ENCODE peak calls at places on chromosomes 11 and 22, in seven cellular contexts. R, U, Q, B, K, L and S are unnamed samples.

GRCh38 chr11:123145220-123145619 is 49.8 kb downstream of the CLMP start:
- DNase-seq in R (no peak), U (peak; percentile 73), Q (no peak), B (no peak), K (no peak), L (peak; percentile 91), S (no peak)

GRCh38 chr22:32852346-32853251 is 51.1 kb downstream of the TIMP3 start:
- DNase-seq in R (peak; percentile 86), U (no peak), Q (no peak), B (no peak), K (no peak), L (peak; percentile 72), S (no peak)

GRCh38 chr22:18147791-18148507 is 2.0 kb upstream of the USP18 start:
- DNase-seq in R (no peak), U (no peak), Q (no peak), B (no peak), K (no peak), L (no peak), S (no peak)

GRCh38 chr11:88421530-88421929 is 84.0 kb upstream of the CTSC start:
- DNase-seq in R (no peak), U (no peak), Q (no peak), B (no peak), K (no peak), L (peak; percentile 66), S (no peak)

GRCh38 chr11:763073-763463 is 14.2 kb downstream of the GATD1 start:
- DNase-seq in R (no peak), U (no peak), Q (peak; percentile 73), B (peak; percentile 72), K (no peak), L (no peak), S (no peak)

GRCh38 chr11:121564948-121565684 is 112.3 kb upstream of the SORL1-AS1 start:
- DNase-seq in R (no peak), U (no peak), Q (no peak), B (no peak), K (no peak), L (no peak), S (no peak)

GRCh38 chr11:124799384-124800225 is 601 bp downstream of the MSANTD2 start:
- DNase-seq in R (peak; percentile 72), U (no peak), Q (peak; percentile 90), B (peak; percentile 41), K (peak; percentile 71), L (peak; percentile 19), S (peak; percentile 90)

GRCh38 chr11:125946712-125947418 is 1.0 kb downstream of the VSIG10L2 start:
- DNase-seq in R (peak; percentile 59), U (no peak), Q (no peak), B (no peak), K (no peak), L (no peak), S (no peak)

GRCh38 chr11:36233226-36233625 is 56.0 kb downstream of the COMMD9 start:
- DNase-seq in R (no peak), U (no peak), Q (no peak), B (no peak), K (no peak), L (peak; percentile 90), S (no peak)

GRCh38 chr11:35337136-35337918 is 82.0 kb downstream of the SLC1A2 start:
- DNase-seq in R (no peak), U (peak; percentile 97), Q (no peak), B (no peak), K (no peak), L (peak; percentile 95), S (no peak)

GRCh38 chr22:38940985-38941384 is 16.4 kb upstream of the APOBEC3A start:
- DNase-seq in R (no peak), U (no peak), Q (no peak), B (no peak), K (no peak), L (peak; percentile 16), S (no peak)

GRCh38 chr22:46366801-46367706 is 31.5 kb downstream of the TRMU start:
- DNase-seq in R (no peak), U (no peak), Q (peak; percentile 77), B (peak; percentile 59), K (peak; percentile 63), L (no peak), S (peak; percentile 80)

GRCh38 chr11:41659990-41660389 is 200.5 kb upstream of the LRRC4C start:
- DNase-seq in R (no peak), U (no peak), Q (no peak), B (no peak), K (no peak), L (no peak), S (no peak)

GRCh38 chr22:29011868-29012428 is 49.7 kb downstream of the C22orf31 start:
- DNase-seq in R (no peak), U (no peak), Q (no peak), B (peak; percentile 32), K (no peak), L (no peak), S (no peak)

DNA sequence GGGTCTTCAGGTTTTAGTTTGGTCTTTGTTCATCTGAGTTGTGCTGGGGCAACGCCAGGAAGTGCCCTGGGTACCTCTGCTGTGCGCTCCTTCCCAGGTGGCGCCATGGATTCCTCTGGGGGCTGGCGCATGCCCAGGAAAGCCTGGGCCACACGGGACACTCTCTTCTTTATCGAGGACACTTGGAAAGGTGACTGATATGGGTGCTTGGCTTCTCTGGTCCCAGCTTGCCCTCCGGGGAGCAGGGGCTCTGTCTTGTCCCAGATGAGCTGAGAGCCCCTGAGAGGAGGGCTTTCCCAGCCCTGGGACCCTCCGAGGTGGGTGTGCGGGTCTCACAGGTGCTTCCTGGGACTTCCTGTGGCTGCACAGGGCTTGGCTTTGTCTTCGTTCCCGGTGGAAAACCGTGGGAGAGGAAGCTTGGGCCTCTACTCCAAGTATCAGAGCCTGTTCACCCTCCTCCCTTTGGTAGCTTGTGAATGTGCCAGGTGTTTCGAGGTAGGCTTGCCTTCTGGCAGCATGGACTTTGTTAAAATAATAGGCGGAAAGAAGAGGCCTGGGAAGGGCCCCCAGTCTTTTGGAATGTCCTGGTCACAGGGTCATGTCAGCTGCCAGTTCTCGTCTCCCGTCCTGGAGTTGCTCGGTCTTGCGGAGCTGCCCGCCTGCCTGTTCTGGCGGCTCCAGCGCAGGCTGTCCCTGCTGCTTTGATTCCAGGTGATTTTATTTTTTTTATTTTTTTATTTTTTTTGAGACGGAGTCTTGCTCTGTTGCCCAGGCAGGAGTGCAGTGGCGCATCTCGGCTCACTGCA is 10.1 kb upstream of the NEAT1 start:
- DNase-seq in R (peak; percentile 62), U (no peak), Q (peak; percentile 53), B (no peak), K (no peak), L (no peak), S (peak; percentile 59)
- H3K9me3 ChIP-seq in R (no peaks in the 10 kb centered on the region), U (no peaks in the 10 kb centered on the region), Q (no peaks in the 10 kb centered on the region), B (no peaks in the 10 kb centered on the region), K (no peaks in the 10 kb centered on the region), L (no peaks in the 10 kb centered on the region), S (no peaks in the 10 kb centered on the region)

GRCh38 chr22:48177591-48177990 is 1415.1 kb downstream of the TBC1D22A start:
- DNase-seq in R (no peak), U (no peak), Q (no peak), B (no peak), K (no peak), L (no peak), S (no peak)
- H3K9me3 ChIP-seq in R (no peaks in the 10 kb centered on the region), U (no peaks in the 10 kb centered on the region), Q (no peaks in the 10 kb centered on the region), B (no peaks in the 10 kb centered on the region), K (no peaks in the 10 kb centered on the region), L (no peaks in the 10 kb centered on the region), S (no peaks in the 10 kb centered on the region)

GRCh38 chr11:91979775-91980174 is 244.8 kb upstream of the FAT3 start:
- DNase-seq in R (no peak), U (no peak), Q (no peak), B (no peak), K (no peak), L (no peak), S (no peak)
- H3K9me3 ChIP-seq in R (no peaks in the 10 kb centered on the region), U (no peaks in the 10 kb centered on the region), Q (no peaks in the 10 kb centered on the region), B (no peaks in the 10 kb centered on the region), K (no peaks in the 10 kb centered on the region), L (no peaks in the 10 kb centered on the region), S (peaks cover 13% of the 10 kb centered on the region)

DNA sequence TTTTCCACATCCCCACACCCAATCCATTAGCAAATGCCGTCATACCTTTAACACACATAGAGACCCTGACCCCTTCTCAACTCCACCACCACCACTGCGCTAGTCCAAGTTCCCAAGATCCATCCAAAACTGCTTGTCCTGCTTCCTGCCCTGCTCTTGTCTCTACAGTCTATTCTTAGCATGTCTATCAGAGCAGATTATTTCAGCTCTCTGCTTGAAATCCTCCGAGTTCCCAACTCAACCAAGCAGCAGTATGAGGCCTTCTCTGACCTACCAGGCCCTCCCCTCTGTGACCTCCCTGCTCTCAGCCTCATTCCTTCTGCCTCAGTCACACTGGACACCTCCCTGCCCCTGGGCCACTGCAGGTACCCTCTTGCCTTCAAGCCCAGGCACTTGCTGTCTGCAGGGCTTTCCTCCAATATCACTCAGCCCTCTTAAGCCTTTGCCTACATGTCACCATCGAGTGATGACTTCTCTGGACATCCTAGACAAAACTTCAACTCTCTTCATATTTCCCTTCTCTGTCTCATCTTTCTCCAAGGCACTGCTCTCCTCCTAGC is 134.6 kb downstream of the SPATA19 start:
- DNase-seq in R (no peak), U (no peak), Q (no peak), B (no peak), K (peak; percentile 32), L (no peak), S (no peak)
- H3K9me3 ChIP-seq in R (no peaks in the 10 kb centered on the region), U (no peaks in the 10 kb centered on the region), Q (no peaks in the 10 kb centered on the region), B (no peaks in the 10 kb centered on the region), K (no peaks in the 10 kb centered on the region), L (no peaks in the 10 kb centered on the region), S (no peaks in the 10 kb centered on the region)

DNA sequence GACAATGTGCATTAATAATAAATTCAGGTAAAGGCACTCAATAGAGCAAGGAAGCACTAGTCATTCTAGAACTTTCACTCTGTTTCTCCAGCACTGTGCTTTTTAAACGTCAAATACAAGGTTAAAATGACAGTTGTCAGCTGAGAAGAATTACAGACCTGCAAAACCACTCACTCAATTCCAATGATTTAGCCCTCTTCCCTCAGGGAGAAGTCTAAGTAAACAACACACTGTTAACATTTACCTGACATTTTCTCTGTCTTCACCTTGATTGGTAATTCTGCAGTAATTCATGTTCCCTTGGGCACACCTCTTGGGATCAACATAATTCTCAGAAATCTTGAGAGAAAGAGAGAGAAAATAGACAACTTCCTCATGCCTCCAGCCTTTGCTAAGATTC is 517.0 kb upstream of the FAT3 start:
- DNase-seq in R (no peak), U (no peak), Q (no peak), B (no peak), K (no peak), L (no peak), S (no peak)
- H3K9me3 ChIP-seq in R (no peaks in the 10 kb centered on the region), U (no peaks in the 10 kb centered on the region), Q (no peaks in the 10 kb centered on the region), B (no peaks in the 10 kb centered on the region), K (no peaks in the 10 kb centered on the region), L (no peaks in the 10 kb centered on the region), S (no peaks in the 10 kb centered on the region)

DNA sequence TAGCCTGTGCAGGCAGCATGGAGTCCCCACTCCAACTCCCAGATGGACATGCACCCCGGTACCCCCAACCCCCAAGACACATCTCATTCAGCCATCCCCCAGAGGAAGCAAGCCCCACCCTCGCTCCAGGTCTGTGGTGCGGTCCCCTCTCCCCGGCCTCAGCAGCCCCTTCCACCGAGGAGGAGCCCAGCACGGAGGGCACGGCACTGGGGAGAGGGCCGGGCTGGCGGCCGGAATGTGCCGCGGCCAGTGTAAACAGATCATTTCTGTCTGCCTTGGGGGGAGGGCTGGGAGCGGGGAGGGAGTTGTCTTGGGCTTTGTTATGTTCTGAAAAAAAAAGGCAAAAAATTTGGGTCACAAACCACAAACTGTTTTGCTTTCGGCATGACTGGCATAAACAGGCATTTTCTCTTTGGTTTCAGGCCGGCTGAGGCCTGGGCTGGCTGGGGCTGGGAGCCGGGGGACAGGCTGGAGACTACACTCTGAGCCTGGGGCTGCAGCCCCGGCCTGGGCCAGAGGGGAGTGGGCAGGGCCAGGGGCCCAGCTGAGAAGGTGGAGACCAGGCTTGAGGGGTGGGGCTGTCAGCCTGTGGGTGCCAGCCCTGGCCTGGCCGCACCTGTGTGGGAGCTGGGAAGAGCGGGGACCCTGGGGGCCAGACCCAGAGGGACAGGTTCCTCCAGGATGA is 16.8 kb downstream of the IGF2 start:
- DNase-seq in R (no peak), U (no peak), Q (peak; percentile 71), B (no peak), K (peak; percentile 47), L (peak; percentile 33), S (peak; percentile 51)
- H3K9me3 ChIP-seq in R (no peaks in the 10 kb centered on the region), U (peaks cover 2% of the 10 kb centered on the region), Q (peaks cover under 1% of the 10 kb centered on the region), B (no peaks in the 10 kb centered on the region), K (peaks cover under 1% of the 10 kb centered on the region), L (no peaks in the 10 kb centered on the region), S (no peaks in the 10 kb centered on the region)